ENCODE peak calls at places on chromosomes 4 and X, in six cellular contexts. W is dorsolateral prefrontal cortex, A is SJSA1, J is lower lobe of right lung, Z is heart right ventricle, S is HL-60. Y is an unnamed sample.

GRCh38 chr4:138510053-138510452 is 267.9 kb upstream of the SLC7A11 start:
- DNase-seq in W (no peak), A (no peak), J (no peak), Z (no peak), S (no peak), Y (no peak)

GRCh38 chr4:123524958-123525628 is 128.5 kb downstream of the SPRY1 start:
- DNase-seq in W (no peak), A (peak; percentile 28), J (no peak), Z (no peak), S (no peak), Y (no peak)

GRCh38 chr4:42671431-42672194 is 14.7 kb upstream of the ATP8A1 start:
- DNase-seq in W (no peak), A (no peak), J (no peak), Z (no peak), S (no peak), Y (no peak)

GRCh38 chr4:183674153-183674552 is 15.1 kb downstream of the TRAPPC11 start:
- DNase-seq in W (no peak), A (no peak), J (no peak), Z (no peak), S (peak; percentile 80), Y (no peak)

GRCh38 chr4:161419822-161420221 is 744.0 kb downstream of the FSTL5 start:
- DNase-seq in W (no peak), A (no peak), J (no peak), Z (no peak), S (peak; percentile 89), Y (no peak)

GRCh38 chr4:122669911-122670738 is 49.3 kb upstream of the IL21 start:
- DNase-seq in W (no peak), A (no peak), J (no peak), Z (no peak), S (no peak), Y (peak; percentile 58)

GRCh38 chr4:74631338-74631737 is 163.0 kb downstream of the BTC start:
- DNase-seq in W (no peak), A (no peak), J (no peak), Z (no peak), S (peak; percentile 24), Y (no peak)

GRCh38 chr4:125198916-125199315 is 115.8 kb upstream of the FAT4 start:
- DNase-seq in W (no peak), A (peak; percentile 16), J (no peak), Z (no peak), S (no peak), Y (no peak)

GRCh38 chr4:121900132-121900983 is 30.1 kb upstream of the BBS7 start:
- DNase-seq in W (peak; percentile 59), A (peak; percentile 38), J (no peak), Z (no peak), S (peak; percentile 62), Y (no peak)

GRCh38 chrX:7996414-7996813 is 69.2 kb upstream of the PNPLA4 start:
- DNase-seq in W (peak; percentile 24), A (no peak), J (no peak), Z (no peak), S (peak; percentile 31), Y (no peak)

GRCh38 chrX:2317527-2318055 is 183.2 kb downstream of the DHRSX start:
- DNase-seq in W (no peak), A (no peak), J (no peak), Z (no peak), S (no peak), Y (no peak)

GRCh38 chrX:72115380-72115779 is 16.3 kb downstream of the RTL5 start:
- DNase-seq in W (no peak), A (no peak), J (no peak), Z (no peak), S (no peak), Y (no peak)

GRCh38 chrX:71326394-71326793 is 24.8 kb downstream of the ITGB1BP2 start:
- DNase-seq in W (no peak), A (no peak), J (no peak), Z (no peak), S (no peak), Y (no peak)

GRCh38 chr4:36256398-36256828 is 12.1 kb upstream of the ARAP2 start:
- DNase-seq in W (no peak), A (no peak), J (no peak), Z (no peak), S (peak; percentile 44), Y (no peak)

GRCh38 chr4:168708108-168708507 is 211.3 kb downstream of the PALLD start:
- DNase-seq in W (no peak), A (no peak), J (no peak), Z (no peak), S (no peak), Y (no peak)

GRCh38 chr4:135724426-135724825 is 1522.8 kb upstream of the PABPC4L start:
- DNase-seq in W (no peak), A (no peak), J (no peak), Z (no peak), S (no peak), Y (no peak)

GRCh38 chrX:133781174-133781573 is 204.2 kb downstream of the GPC3 start:
- DNase-seq in W (no peak), A (no peak), J (no peak), Z (no peak), S (no peak), Y (no peak)

GRCh38 chr4:16245241-16245640 is 19.0 kb upstream of the TAPT1 start:
- DNase-seq in W (no peak), A (no peak), J (no peak), Z (no peak), S (no peak), Y (no peak)

GRCh38 chrX:36908801-36909403 is 99.3 kb upstream of the FAM47C start:
- DNase-seq in W (no peak), A (peak; percentile 1), J (no peak), Z (no peak), S (no peak), Y (no peak)

GRCh38 chrX:68832101-68832416 is 3.2 kb downstream of the EFNB1 start:
- DNase-seq in W (no peak), A (peak; percentile 28), J (peak; percentile 58), Z (peak; percentile 37), S (peak; percentile 72), Y (no peak)

GRCh38 chrX:155188786-155189185 is 27.5 kb upstream of the VBP1 start:
- DNase-seq in W (no peak), A (no peak), J (no peak), Z (no peak), S (peak; percentile 90), Y (no peak)

GRCh38 chrX:133726211-133726630 is 259.2 kb downstream of the GPC3 start:
- DNase-seq in W (no peak), A (peak; percentile 76), J (no peak), Z (no peak), S (no peak), Y (no peak)

GRCh38 chr4:103018391-103019318 is 850 bp downstream of the SLC9B1 start:
- DNase-seq in W (no peak), A (no peak), J (no peak), Z (no peak), S (no peak), Y (no peak)

GRCh38 chrX:107748490-107748889 is 27.1 kb downstream of the TSC22D3 start:
- DNase-seq in W (no peak), A (no peak), J (no peak), Z (no peak), S (no peak), Y (no peak)
- H3K27ac ChIP-seq in W (no peak overlapping the region), A (no peak overlapping the region), J (peak overlapping the region; percentile 56), Z (peak overlapping the region; percentile 67), S (no peak overlapping the region), Y (no peak overlapping the region)

GRCh38 chr4:54767376-54767775 is 109.6 kb downstream of the KIT start:
- DNase-seq in W (no peak), A (no peak), J (no peak), Z (no peak), S (no peak), Y (no peak)

DNA sequence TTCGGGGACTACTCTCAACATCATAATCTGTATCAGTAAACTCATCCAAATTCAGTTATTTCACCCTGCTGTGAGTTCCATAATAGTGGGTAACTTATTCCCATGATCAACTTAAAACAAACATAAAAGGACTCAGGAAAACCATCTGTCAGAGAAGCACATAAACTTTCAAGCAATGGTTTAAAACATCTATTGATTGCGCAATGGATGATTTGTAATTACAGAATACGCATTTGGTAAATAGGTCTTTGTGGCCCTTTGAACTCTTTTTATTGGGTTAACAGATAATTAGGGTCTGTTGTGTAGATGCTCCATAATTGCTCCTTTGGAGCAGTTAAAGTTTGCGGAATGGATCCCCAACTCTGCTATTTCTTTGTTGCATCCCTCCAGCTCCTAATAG is 115.3 kb downstream of the KIT start:
- DNase-seq in W (no peak), A (no peak), J (no peak), Z (no peak), S (no peak), Y (no peak)
- H3K27me3 ChIP-seq in W (no peaks in the 10 kb centered on the region), A (no peaks in the 10 kb centered on the region), J (no peaks in the 10 kb centered on the region), Z (no peaks in the 10 kb centered on the region), S (no peaks in the 10 kb centered on the region), Y (no peaks in the 10 kb centered on the region)

GRCh38 chrX:117972681-117973080 is 143.9 kb downstream of the KLHL13 start:
- DNase-seq in W (no peak), A (peak; percentile 49), J (no peak), Z (peak; percentile 11), S (no peak), Y (no peak)
- H3K27ac ChIP-seq in W (no peak overlapping the region), A (peak overlapping the region; percentile 70), J (no peak overlapping the region), Z (no peak overlapping the region), S (no peak overlapping the region), Y (no peak overlapping the region)

GRCh38 chrX:11533211-11533651 is 132.5 kb downstream of the ARHGAP6 start:
- DNase-seq in W (no peak), A (peak; percentile 33), J (no peak), Z (no peak), S (peak; percentile 11), Y (no peak)
- H3K27me3 ChIP-seq in W (no peaks in the 10 kb centered on the region), A (no peaks in the 10 kb centered on the region), J (no peaks in the 10 kb centered on the region), Z (no peaks in the 10 kb centered on the region), S (no peaks in the 10 kb centered on the region), Y (no peaks in the 10 kb centered on the region)

DNA sequence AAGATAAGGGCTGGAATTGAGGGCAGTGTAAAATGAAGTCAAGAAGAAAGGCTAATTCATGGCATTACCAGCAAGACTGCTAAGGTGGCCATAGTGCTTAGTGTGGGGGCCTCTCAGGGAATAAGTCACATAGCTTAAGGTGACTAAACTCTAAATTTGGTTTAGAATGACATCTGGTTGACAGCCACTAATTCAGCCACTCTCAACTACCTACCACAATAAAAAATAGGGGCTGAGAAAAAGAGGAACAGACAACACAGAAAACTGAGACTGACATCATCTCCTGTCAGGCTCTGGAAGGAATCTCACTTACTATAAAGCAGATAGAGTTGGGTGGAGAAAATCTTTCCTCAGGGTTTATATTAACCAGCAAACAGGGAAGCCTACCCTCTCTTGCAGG is 96.9 kb downstream of the CHRDL1 start:
- DNase-seq in W (no peak), A (no peak), J (no peak), Z (no peak), S (no peak), Y (no peak)
- H3K27ac ChIP-seq in W (no peak overlapping the region), A (no peak overlapping the region), J (no peak overlapping the region), Z (no peak overlapping the region), S (no peak overlapping the region), Y (no peak overlapping the region)